ENCODE peak calls at places on chromosomes 13 and 19, in five cellular contexts. C is foreskin keratinocyte, Q is tibial artery, T is endothelial cell of umbilical vein, D is fibroblast of lung. W is an unnamed sample.

GRCh38 chr13:82625753-82626152 is 1256.5 kb downstream of the SLITRK1 start:
- DNase-seq in C (no peak), Q (no peak), T (no peak), D (no peak), W (no peak)

GRCh38 chr19:1856345-1856697 is 7.1 kb downstream of the KLF16 start:
- DNase-seq in C (no peak), Q (no peak), T (no peak), D (no peak), W (no peak)

GRCh38 chr13:32638739-32639138 is 52.5 kb downstream of the PDS5B start:
- DNase-seq in C (no peak), Q (no peak), T (no peak), D (no peak), W (no peak)

GRCh38 chr19:2973229-2973628 is 4.1 kb upstream of the TLE6 start:
- DNase-seq in C (no peak), Q (peak; percentile 85), T (no peak), D (no peak), W (no peak)

GRCh38 chr19:31180907-31181306 is 168.3 kb downstream of the TSHZ3 start:
- DNase-seq in C (no peak), Q (no peak), T (no peak), D (no peak), W (no peak)

GRCh38 chr19:15317392-15318011 is 14.8 kb downstream of the BRD4 start:
- DNase-seq in C (no peak), Q (no peak), T (no peak), D (peak; percentile 74), W (no peak)

GRCh38 chr19:47511681-47512080 is 3.2 kb downstream of the NAPA start:
- DNase-seq in C (no peak), Q (no peak), T (no peak), D (peak; percentile 16), W (no peak)

GRCh38 chr19:32202244-32202643 is 143.2 kb upstream of the ZNF507 start:
- DNase-seq in C (no peak), Q (peak; percentile 35), T (no peak), D (no peak), W (no peak)

GRCh38 chr19:13784731-13785452 is 10.4 kb upstream of the ZSWIM4 start:
- DNase-seq in C (peak; percentile 29), Q (peak; percentile 91), T (peak; percentile 62), D (peak; percentile 67), W (peak; percentile 63)

GRCh38 chr13:48377857-48378256 is 35.1 kb downstream of the LPAR6 start:
- DNase-seq in C (no peak), Q (no peak), T (no peak), D (no peak), W (no peak)

GRCh38 chr19:16581145-16581970 is 9.1 kb upstream of the SLC35E1 start:
- DNase-seq in C (no peak), Q (no peak), T (no peak), D (no peak), W (no peak)

GRCh38 chr19:45138303-45138751 is 22.5 kb downstream of the NKPD1 start:
- DNase-seq in C (no peak), Q (no peak), T (no peak), D (no peak), W (no peak)

GRCh38 chr13:109226631-109227030 is 559.8 kb downstream of the IRS2 start:
- DNase-seq in C (no peak), Q (no peak), T (no peak), D (peak; percentile 48), W (no peak)

GRCh38 chr13:111186305-111186930 is 71.3 kb downstream of the ARHGEF7 start:
- DNase-seq in C (no peak), Q (peak; percentile 84), T (no peak), D (no peak), W (no peak)

GRCh38 chr19:5407356-5407755 is 47.9 kb upstream of the ZNRF4 start:
- DNase-seq in C (no peak), Q (no peak), T (no peak), D (peak; percentile 12), W (no peak)

GRCh38 chr13:33348366-33348765 is 62.8 kb upstream of the STARD13 start:
- DNase-seq in C (no peak), Q (no peak), T (no peak), D (peak; percentile 77), W (no peak)

GRCh38 chr19:1719519-1719918 is 33.8 kb upstream of the ONECUT3 start:
- DNase-seq in C (no peak), Q (no peak), T (no peak), D (no peak), W (no peak)

GRCh38 chr13:35781044-35781443 is 304.6 kb upstream of the MAB21L1 start:
- DNase-seq in C (no peak), Q (no peak), T (no peak), D (no peak), W (no peak)

GRCh38 chr13:54607421-54607820 is 1578.8 kb downstream of the OLFM4 start:
- DNase-seq in C (no peak), Q (no peak), T (no peak), D (no peak), W (no peak)

GRCh38 chr13:94217370-94217769 is 262.1 kb downstream of the DCT start:
- DNase-seq in C (peak; percentile 79), Q (no peak), T (no peak), D (peak; percentile 79), W (no peak)

GRCh38 chr19:17020823-17021222 is 5.8 kb downstream of the CPAMD8 start:
- DNase-seq in C (peak; percentile 27), Q (no peak), T (peak; percentile 13), D (no peak), W (no peak)

GRCh38 chr13:108342369-108343289 is 73.1 kb downstream of the TNFSF13B start:
- DNase-seq in C (peak; percentile 17), Q (no peak), T (peak; percentile 6), D (peak; percentile 38), W (no peak)

GRCh38 chr19:58543826-58544590 is at the start of gene TRIM28:
- DNase-seq in C (peak; percentile 98), Q (peak; percentile 99), T (peak; percentile 99), D (peak; percentile 99), W (peak; percentile 99)

GRCh38 chr13:91564422-91564821 is 166.0 kb downstream of the GPC5 start:
- DNase-seq in C (no peak), Q (no peak), T (no peak), D (no peak), W (no peak)

GRCh38 chr13:101660711-101661110 is 208.2 kb downstream of the ITGBL1 start:
- DNase-seq in C (no peak), Q (no peak), T (no peak), D (no peak), W (no peak)

GRCh38 chr13:71870036-71870435 is 3.0 kb upstream of the DACH1 start:
- DNase-seq in C (no peak), Q (no peak), T (no peak), D (no peak), W (no peak)

GRCh38 chr13:110266983-110267382 is 40.0 kb downstream of the COL4A1 start:
- DNase-seq in C (no peak), Q (no peak), T (peak; percentile 68), D (no peak), W (no peak)

GRCh38 chr13:110399801-110400200 is 92.7 kb downstream of the COL4A2 start:
- DNase-seq in C (no peak), Q (no peak), T (no peak), D (peak; percentile 47), W (no peak)

GRCh38 chr19:16070366-16070990 is 5.8 kb upstream of the TPM4 start:
- DNase-seq in C (peak; percentile 75), Q (peak; percentile 88), T (peak; percentile 81), D (no peak), W (no peak)

GRCh38 chr13:35722438-35723060 is 246.1 kb upstream of the MAB21L1 start:
- DNase-seq in C (no peak), Q (no peak), T (no peak), D (no peak), W (no peak)

GRCh38 chr13:81929988-81930387 is 1589.1 kb upstream of the SPRY2 start:
- DNase-seq in C (peak; percentile 22), Q (no peak), T (peak; percentile 43), D (peak; percentile 6), W (no peak)

GRCh38 chr19:49915271-49915670 is 13.7 kb upstream of the ATF5 start:
- DNase-seq in C (no peak), Q (no peak), T (no peak), D (no peak), W (no peak)
- TF ChIP-seq CTCF in C (peak; percentile 18), Q (no peak), T (no peak), D (no peak), W (no peak)

GRCh38 chr19:48826606-48827020 is 9.7 kb downstream of the HSD17B14 start:
- DNase-seq in C (no peak), Q (no peak), T (no peak), D (no peak), W (no peak)
- TF ChIP-seq CTCF in C (peak; percentile 24), Q (no peak), T (no peak), D (no peak), W (peak; percentile 22)

DNA sequence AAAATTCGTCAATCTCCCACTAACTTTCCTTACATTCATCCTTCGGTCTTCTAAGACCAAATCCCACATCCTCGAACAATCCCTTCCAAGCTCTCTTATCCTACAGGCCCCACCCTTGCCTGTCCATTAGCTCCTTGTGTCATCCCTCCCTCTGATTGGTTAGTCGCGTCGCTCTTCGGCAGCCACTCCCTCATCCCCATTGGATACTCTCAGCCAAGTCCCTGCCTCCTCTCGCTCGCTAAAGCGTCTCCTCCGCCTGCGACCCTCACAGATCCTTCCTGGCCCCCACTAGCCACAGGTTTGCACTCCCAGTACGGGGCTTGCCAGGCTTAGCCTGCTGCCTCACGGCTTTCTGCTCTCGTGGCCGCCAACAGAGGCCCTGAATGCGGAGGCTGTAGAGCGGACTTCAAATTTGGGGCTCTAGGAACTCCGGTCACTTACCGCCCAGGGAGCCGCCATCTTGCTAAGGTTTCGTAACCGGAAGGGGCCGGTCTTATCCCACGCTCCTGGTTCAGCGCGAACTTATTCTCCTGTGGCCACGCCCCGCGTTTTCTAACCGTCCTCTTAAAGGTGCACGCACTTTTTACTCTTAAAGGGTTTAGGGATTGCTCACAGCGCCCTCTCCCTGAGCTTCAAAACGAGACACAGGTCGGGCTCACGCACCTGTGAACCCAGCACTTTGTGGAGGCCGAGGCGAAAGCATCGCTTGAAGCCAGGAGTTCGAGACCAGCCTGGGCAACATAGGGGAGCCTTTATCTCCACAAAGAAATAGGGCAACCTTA is at the start of gene DMAC2:
- DNase-seq in C (peak; percentile 99), Q (peak; percentile 98), T (peak; percentile 98), D (peak; percentile 98), W (peak; percentile 83)
- TF ChIP-seq CTCF in C (peak; percentile 92), Q (peak; percentile 33), T (peak; percentile 37), D (no peak), W (no peak)

DNA sequence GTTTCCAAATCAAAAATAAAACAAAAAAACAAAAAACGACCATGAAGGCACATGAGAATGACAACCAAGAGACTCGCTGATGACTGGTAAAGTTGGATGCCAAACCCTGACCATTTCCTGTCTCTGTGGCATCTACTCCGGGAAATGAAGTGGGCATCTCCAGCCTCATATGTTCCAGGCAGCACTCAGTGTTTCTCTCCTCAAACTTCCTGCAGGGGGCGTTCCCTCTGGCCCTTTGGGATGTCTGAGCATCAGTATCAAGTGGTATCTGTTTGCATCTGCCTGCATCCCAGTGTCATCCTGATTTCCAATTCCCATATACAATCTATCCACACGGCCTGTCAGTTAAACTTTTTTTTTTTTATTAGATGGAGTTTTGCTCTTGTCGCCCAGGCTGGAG is 9.8 kb upstream of the SIGLEC12 start:
- DNase-seq in C (no peak), Q (no peak), T (no peak), D (no peak), W (no peak)
- TF ChIP-seq CTCF in C (peak; percentile 6), Q (no peak), T (peak; percentile 9), D (no peak), W (peak; percentile 44)

GRCh38 chr13:19959141-19959830 is 759 bp downstream of the ZMYM2 start:
- DNase-seq in C (peak; percentile 50), Q (peak; percentile 76), T (peak; percentile 65), D (peak; percentile 42), W (peak; percentile 45)
- TF ChIP-seq CTCF in C (peak; percentile 25), Q (peak; percentile 29), T (no peak), D (peak; percentile 2), W (no peak)